ENCODE peak calls at places on chromosomes 12 and 14, in nine cellular contexts. One of them, this sample, is unnamed.

GRCh38 chr14:33900706-33901105 is 50.2 kb downstream of the EGLN3 start:
- DNase-seq in cardiac muscle cell: no peak
- DNase-seq in astrocyte of the spinal cord: no peak
- DNase-seq in choroid plexus epithelial cell: no peak
- DNase-seq in stomach: no peak
- DNase-seq in psoas muscle: no peak
- DNase-seq in right lobe of liver: no peak
- DNase-seq in lower lobe of right lung: no peak
- DNase-seq in heart left ventricle: no peak
- DNase-seq in this sample: no peak

GRCh38 chr12:117408161-117408791 is 46.9 kb upstream of the NOS1 start:
- DNase-seq in stomach: peak
- DNase-seq in right lobe of liver: peak
- DNase-seq in cardiac muscle cell: peak
- DNase-seq in lower lobe of right lung: peak
- DNase-seq in heart left ventricle: no peak
- DNase-seq in psoas muscle: peak
- DNase-seq in astrocyte of the spinal cord: peak
- DNase-seq in choroid plexus epithelial cell: peak
- DNase-seq in this sample: no peak

GRCh38 chr12:20701106-20701505 is 6.0 kb downstream of the SLCO1C1 start:
- DNase-seq in psoas muscle: no peak
- DNase-seq in right lobe of liver: no peak
- DNase-seq in heart left ventricle: no peak
- DNase-seq in choroid plexus epithelial cell: no peak
- DNase-seq in stomach: no peak
- DNase-seq in astrocyte of the spinal cord: no peak
- DNase-seq in lower lobe of right lung: no peak
- DNase-seq in cardiac muscle cell: no peak
- DNase-seq in this sample: no peak

GRCh38 chr14:38342803-38343202 is 86.9 kb upstream of the CLEC14A start:
- DNase-seq in right lobe of liver: no peak
- DNase-seq in astrocyte of the spinal cord: peak
- DNase-seq in psoas muscle: no peak
- DNase-seq in lower lobe of right lung: no peak
- DNase-seq in heart left ventricle: no peak
- DNase-seq in choroid plexus epithelial cell: peak
- DNase-seq in cardiac muscle cell: no peak
- DNase-seq in stomach: no peak
- DNase-seq in this sample: peak

GRCh38 chr12:46722737-46723136 is 103.1 kb downstream of the SLC38A4 start:
- DNase-seq in stomach: no peak
- DNase-seq in lower lobe of right lung: no peak
- DNase-seq in choroid plexus epithelial cell: peak
- DNase-seq in cardiac muscle cell: peak
- DNase-seq in psoas muscle: peak
- DNase-seq in right lobe of liver: no peak
- DNase-seq in astrocyte of the spinal cord: no peak
- DNase-seq in heart left ventricle: no peak
- DNase-seq in this sample: no peak

GRCh38 chr12:65926119-65927004 is 102.1 kb downstream of the HMGA2 start:
- DNase-seq in psoas muscle: no peak
- DNase-seq in cardiac muscle cell: no peak
- DNase-seq in heart left ventricle: no peak
- DNase-seq in choroid plexus epithelial cell: no peak
- DNase-seq in astrocyte of the spinal cord: no peak
- DNase-seq in right lobe of liver: no peak
- DNase-seq in stomach: no peak
- DNase-seq in lower lobe of right lung: no peak
- DNase-seq in this sample: no peak

GRCh38 chr12:44759289-44759688 is 116.8 kb downstream of the NELL2 start:
- DNase-seq in stomach: no peak
- DNase-seq in heart left ventricle: no peak
- DNase-seq in lower lobe of right lung: no peak
- DNase-seq in psoas muscle: no peak
- DNase-seq in right lobe of liver: no peak
- DNase-seq in astrocyte of the spinal cord: no peak
- DNase-seq in cardiac muscle cell: no peak
- DNase-seq in choroid plexus epithelial cell: no peak
- DNase-seq in this sample: no peak

GRCh38 chr12:48980389-48980952 is 2.3 kb downstream of the WNT1 start:
- DNase-seq in psoas muscle: peak
- DNase-seq in stomach: no peak
- DNase-seq in right lobe of liver: no peak
- DNase-seq in lower lobe of right lung: peak
- DNase-seq in heart left ventricle: no peak
- DNase-seq in choroid plexus epithelial cell: no peak
- DNase-seq in astrocyte of the spinal cord: no peak
- DNase-seq in cardiac muscle cell: no peak
- DNase-seq in this sample: no peak

GRCh38 chr12:32365473-32366064 is 33.8 kb upstream of the FGD4 start:
- DNase-seq in choroid plexus epithelial cell: peak
- DNase-seq in right lobe of liver: no peak
- DNase-seq in stomach: peak
- DNase-seq in psoas muscle: no peak
- DNase-seq in heart left ventricle: no peak
- DNase-seq in lower lobe of right lung: no peak
- DNase-seq in cardiac muscle cell: peak
- DNase-seq in astrocyte of the spinal cord: peak
- DNase-seq in this sample: peak

GRCh38 chr12:88519802-88520435 is 60.4 kb downstream of the KITLG start:
- DNase-seq in choroid plexus epithelial cell: no peak
- DNase-seq in cardiac muscle cell: peak
- DNase-seq in astrocyte of the spinal cord: peak
- DNase-seq in lower lobe of right lung: no peak
- DNase-seq in stomach: no peak
- DNase-seq in psoas muscle: no peak
- DNase-seq in right lobe of liver: no peak
- DNase-seq in heart left ventricle: no peak
- DNase-seq in this sample: no peak

GRCh38 chr12:131528144-131528543 is 182.7 kb upstream of the SFSWAP start:
- DNase-seq in cardiac muscle cell: no peak
- DNase-seq in right lobe of liver: no peak
- DNase-seq in choroid plexus epithelial cell: no peak
- DNase-seq in lower lobe of right lung: no peak
- DNase-seq in astrocyte of the spinal cord: no peak
- DNase-seq in heart left ventricle: no peak
- DNase-seq in stomach: no peak
- DNase-seq in psoas muscle: no peak
- DNase-seq in this sample: no peak

GRCh38 chr14:100654814-100655795 is 67.9 kb upstream of the BEGAIN start:
- DNase-seq in stomach: peak
- DNase-seq in lower lobe of right lung: peak
- DNase-seq in astrocyte of the spinal cord: no peak
- DNase-seq in right lobe of liver: peak
- DNase-seq in choroid plexus epithelial cell: no peak
- DNase-seq in cardiac muscle cell: no peak
- DNase-seq in heart left ventricle: peak
- DNase-seq in psoas muscle: no peak
- DNase-seq in this sample: no peak

GRCh38 chr12:26028953-26029740 is 70.7 kb downstream of the RASSF8 start:
- DNase-seq in astrocyte of the spinal cord: peak
- DNase-seq in stomach: no peak
- DNase-seq in heart left ventricle: no peak
- DNase-seq in psoas muscle: no peak
- DNase-seq in right lobe of liver: no peak
- DNase-seq in cardiac muscle cell: peak
- DNase-seq in choroid plexus epithelial cell: peak
- DNase-seq in lower lobe of right lung: no peak
- DNase-seq in this sample: peak

GRCh38 chr14:79514700-79515099 is 696.6 kb downstream of the DIO2 start:
- DNase-seq in stomach: no peak
- DNase-seq in lower lobe of right lung: no peak
- DNase-seq in psoas muscle: no peak
- DNase-seq in choroid plexus epithelial cell: peak
- DNase-seq in cardiac muscle cell: peak
- DNase-seq in astrocyte of the spinal cord: peak
- DNase-seq in right lobe of liver: no peak
- DNase-seq in heart left ventricle: no peak
- DNase-seq in this sample: no peak

GRCh38 chr14:69107407-69108003 is 45.4 kb downstream of the DCAF5 start:
- DNase-seq in cardiac muscle cell: peak
- DNase-seq in stomach: peak
- DNase-seq in choroid plexus epithelial cell: peak
- DNase-seq in heart left ventricle: no peak
- DNase-seq in right lobe of liver: no peak
- DNase-seq in lower lobe of right lung: no peak
- DNase-seq in astrocyte of the spinal cord: peak
- DNase-seq in psoas muscle: no peak
- DNase-seq in this sample: peak

GRCh38 chr14:81452766-81453165 is 52.6 kb upstream of the STON2 start:
- DNase-seq in astrocyte of the spinal cord: no peak
- DNase-seq in heart left ventricle: no peak
- DNase-seq in right lobe of liver: no peak
- DNase-seq in psoas muscle: no peak
- DNase-seq in stomach: no peak
- DNase-seq in choroid plexus epithelial cell: no peak
- DNase-seq in cardiac muscle cell: no peak
- DNase-seq in lower lobe of right lung: no peak
- DNase-seq in this sample: no peak

GRCh38 chr14:100581228-100582145 is 5.7 kb downstream of the BEGAIN start:
- DNase-seq in psoas muscle: peak
- DNase-seq in cardiac muscle cell: no peak
- DNase-seq in right lobe of liver: peak
- DNase-seq in stomach: no peak
- DNase-seq in lower lobe of right lung: peak
- DNase-seq in choroid plexus epithelial cell: no peak
- DNase-seq in heart left ventricle: peak
- DNase-seq in astrocyte of the spinal cord: no peak
- DNase-seq in this sample: no peak

GRCh38 chr12:47238665-47239064 is 158.9 kb upstream of the AMIGO2 start:
- DNase-seq in heart left ventricle: no peak
- DNase-seq in astrocyte of the spinal cord: peak
- DNase-seq in stomach: no peak
- DNase-seq in cardiac muscle cell: peak
- DNase-seq in psoas muscle: no peak
- DNase-seq in right lobe of liver: no peak
- DNase-seq in choroid plexus epithelial cell: peak
- DNase-seq in lower lobe of right lung: no peak
- DNase-seq in this sample: no peak

GRCh38 chr12:3913278-3913677 is 40.1 kb upstream of the PARP11 start:
- DNase-seq in cardiac muscle cell: no peak
- DNase-seq in lower lobe of right lung: no peak
- DNase-seq in right lobe of liver: no peak
- DNase-seq in heart left ventricle: no peak
- DNase-seq in stomach: no peak
- DNase-seq in psoas muscle: no peak
- DNase-seq in astrocyte of the spinal cord: no peak
- DNase-seq in choroid plexus epithelial cell: no peak
- DNase-seq in this sample: no peak

GRCh38 chr12:51838036-51838435 is 10.5 kb downstream of the FIGNL2 start:
- DNase-seq in astrocyte of the spinal cord: no peak
- DNase-seq in heart left ventricle: no peak
- DNase-seq in stomach: no peak
- DNase-seq in psoas muscle: no peak
- DNase-seq in right lobe of liver: no peak
- DNase-seq in choroid plexus epithelial cell: no peak
- DNase-seq in cardiac muscle cell: no peak
- DNase-seq in lower lobe of right lung: no peak
- DNase-seq in this sample: no peak

GRCh38 chr12:51837286-51837685 is 11.2 kb downstream of the FIGNL2 start:
- DNase-seq in right lobe of liver: no peak
- DNase-seq in choroid plexus epithelial cell: no peak
- DNase-seq in stomach: no peak
- DNase-seq in psoas muscle: no peak
- DNase-seq in cardiac muscle cell: no peak
- DNase-seq in astrocyte of the spinal cord: no peak
- DNase-seq in heart left ventricle: no peak
- DNase-seq in lower lobe of right lung: no peak
- DNase-seq in this sample: no peak

GRCh38 chr12:51840966-51841365 is 7.6 kb downstream of the FIGNL2 start:
- DNase-seq in heart left ventricle: no peak
- DNase-seq in astrocyte of the spinal cord: no peak
- DNase-seq in psoas muscle: no peak
- DNase-seq in right lobe of liver: no peak
- DNase-seq in lower lobe of right lung: no peak
- DNase-seq in choroid plexus epithelial cell: no peak
- DNase-seq in stomach: no peak
- DNase-seq in cardiac muscle cell: no peak
- DNase-seq in this sample: no peak

GRCh38 chr12:51838762-51839161 is 9.8 kb downstream of the FIGNL2 start:
- DNase-seq in choroid plexus epithelial cell: no peak
- DNase-seq in astrocyte of the spinal cord: no peak
- DNase-seq in cardiac muscle cell: no peak
- DNase-seq in heart left ventricle: no peak
- DNase-seq in lower lobe of right lung: no peak
- DNase-seq in stomach: no peak
- DNase-seq in right lobe of liver: no peak
- DNase-seq in psoas muscle: no peak
- DNase-seq in this sample: no peak

GRCh38 chr12:51839310-51839943 is 9.1 kb downstream of the FIGNL2 start:
- DNase-seq in psoas muscle: no peak
- DNase-seq in astrocyte of the spinal cord: no peak
- DNase-seq in cardiac muscle cell: no peak
- DNase-seq in heart left ventricle: no peak
- DNase-seq in stomach: no peak
- DNase-seq in right lobe of liver: no peak
- DNase-seq in lower lobe of right lung: no peak
- DNase-seq in choroid plexus epithelial cell: no peak
- DNase-seq in this sample: no peak
- TF ChIP-seq CTCF in psoas muscle: no peak
- TF ChIP-seq CTCF in astrocyte of the spinal cord: no peak
- TF ChIP-seq CTCF in cardiac muscle cell: no peak
- TF ChIP-seq CTCF in heart left ventricle: no peak
- TF ChIP-seq CTCF in stomach: no peak
- TF ChIP-seq CTCF in right lobe of liver: no peak
- TF ChIP-seq CTCF in lower lobe of right lung: no peak
- TF ChIP-seq CTCF in choroid plexus epithelial cell: no peak
- TF ChIP-seq CTCF in this sample: no peak

GRCh38 chr12:109779382-109779781 is 53.8 kb downstream of the TRPV4 start:
- DNase-seq in choroid plexus epithelial cell: no peak
- DNase-seq in cardiac muscle cell: no peak
- DNase-seq in lower lobe of right lung: peak
- DNase-seq in psoas muscle: peak
- DNase-seq in stomach: no peak
- DNase-seq in heart left ventricle: no peak
- DNase-seq in astrocyte of the spinal cord: no peak
- DNase-seq in right lobe of liver: peak
- DNase-seq in this sample: no peak
- TF ChIP-seq CTCF in choroid plexus epithelial cell: no peak
- TF ChIP-seq CTCF in cardiac muscle cell: no peak
- TF ChIP-seq CTCF in lower lobe of right lung: no peak
- TF ChIP-seq CTCF in psoas muscle: no peak
- TF ChIP-seq CTCF in stomach: no peak
- TF ChIP-seq CTCF in heart left ventricle: no peak
- TF ChIP-seq CTCF in astrocyte of the spinal cord: no peak
- TF ChIP-seq CTCF in right lobe of liver: no peak
- TF ChIP-seq CTCF in this sample: no peak

GRCh38 chr12:90953956-90954421 is 987 bp downstream of the CCER1 start:
- DNase-seq in psoas muscle: no peak
- DNase-seq in choroid plexus epithelial cell: no peak
- DNase-seq in right lobe of liver: peak
- DNase-seq in heart left ventricle: no peak
- DNase-seq in stomach: no peak
- DNase-seq in astrocyte of the spinal cord: no peak
- DNase-seq in lower lobe of right lung: no peak
- DNase-seq in cardiac muscle cell: peak
- DNase-seq in this sample: no peak
- TF ChIP-seq CTCF in psoas muscle: no peak
- TF ChIP-seq CTCF in choroid plexus epithelial cell: peak
- TF ChIP-seq CTCF in right lobe of liver: peak
- TF ChIP-seq CTCF in heart left ventricle: peak
- TF ChIP-seq CTCF in stomach: no peak
- TF ChIP-seq CTCF in astrocyte of the spinal cord: peak
- TF ChIP-seq CTCF in lower lobe of right lung: peak
- TF ChIP-seq CTCF in cardiac muscle cell: peak
- TF ChIP-seq CTCF in this sample: peak

GRCh38 chr12:109477185-109477962 is at the start of the genes KCTD10 and UBE3B:
- DNase-seq in choroid plexus epithelial cell: peak
- DNase-seq in lower lobe of right lung: peak
- DNase-seq in psoas muscle: peak
- DNase-seq in right lobe of liver: peak
- DNase-seq in cardiac muscle cell: peak
- DNase-seq in heart left ventricle: peak
- DNase-seq in astrocyte of the spinal cord: peak
- DNase-seq in stomach: peak
- DNase-seq in this sample: peak
- TF ChIP-seq CTCF in choroid plexus epithelial cell: peak
- TF ChIP-seq CTCF in lower lobe of right lung: no peak
- TF ChIP-seq CTCF in psoas muscle: no peak
- TF ChIP-seq CTCF in right lobe of liver: no peak
- TF ChIP-seq CTCF in cardiac muscle cell: no peak
- TF ChIP-seq CTCF in heart left ventricle: no peak
- TF ChIP-seq CTCF in astrocyte of the spinal cord: no peak
- TF ChIP-seq CTCF in stomach: no peak
- TF ChIP-seq CTCF in this sample: peak

This sample was measured in HFFc6.